ENCODE peak calls at places on chromosomes 4 and X, in ten cellular contexts. A, P, H, Q, M, T, V, K, E and L are unnamed samples. For H3K4me1 and H3K9me3, the result is how much of the 10 kb centered on the place peaks cover.

GRCh38 chr4:122700178-122700725 is 32.3 kb upstream of the BBS12 start:
- DNase-seq in H (peak), K (peak), M (peak), T (no peak), V (peak), E (no peak), P (peak), Q (no peak), A (no peak), L (no peak)

GRCh38 chr4:48254381-48255072 is 15.1 kb downstream of the TEC start:
- DNase-seq in V (no peak), P (no peak), A (no peak), Q (no peak), H (no peak), K (no peak), M (peak), T (no peak), E (no peak), L (no peak)

GRCh38 chrX:134371133-134371532 is 88.8 kb upstream of the HPRT1 start:
- DNase-seq in A (no peak), T (no peak), H (no peak), E (no peak), Q (no peak), K (no peak), V (no peak), M (peak), P (no peak), L (no peak)

GRCh38 chrX:152988536-152989291 is 5.2 kb downstream of the PNMA5 start:
- DNase-seq in T (no peak), V (no peak), E (peak), Q (no peak), H (no peak), P (no peak), A (no peak), M (no peak), K (no peak), L (no peak)

GRCh38 chrX:105314468-105314867 is 94.0 kb upstream of the TEX13A start:
- DNase-seq in T (no peak), H (peak), V (no peak), A (no peak), Q (no peak), K (no peak), P (no peak), M (no peak), E (no peak), L (no peak)

GRCh38 chrX:68827848-68828562 is 816 bp upstream of the EFNB1 start:
- DNase-seq in E (peak), A (peak), T (peak), H (peak), Q (peak), M (peak), P (peak), K (peak), V (peak), L (peak)

GRCh38 chr4:176539785-176540175 is 220.0 kb downstream of the SPCS3 start:
- DNase-seq in M (no peak), K (peak), P (no peak), E (no peak), Q (no peak), H (no peak), T (no peak), V (no peak), A (no peak), L (no peak)

GRCh38 chr4:15755321-15755750 is 22.8 kb upstream of the CD38 start:
- DNase-seq in A (peak), T (no peak), P (no peak), M (no peak), E (no peak), H (no peak), K (peak), V (no peak), Q (no peak), L (no peak)

GRCh38 chr4:51942108-51942832 is 77.9 kb downstream of the LRRC66 start:
- DNase-seq in K (no peak), P (no peak), E (no peak), T (no peak), V (no peak), Q (no peak), H (no peak), A (no peak), M (no peak), L (no peak)

GRCh38 chr4:7861440-7861881 is 78.2 kb downstream of the AFAP1 start:
- DNase-seq in K (peak), M (no peak), A (no peak), V (no peak), P (no peak), Q (peak), H (peak), E (no peak), T (no peak), L (no peak)

GRCh38 chrX:38103857-38104812 is 97.8 kb downstream of the SYTL5 start:
- DNase-seq in M (no peak), K (no peak), T (no peak), P (no peak), Q (no peak), E (no peak), H (no peak), A (no peak), V (no peak), L (no peak)

GRCh38 chr4:78768447-78769177 is 7.5 kb upstream of the BMP2K start:
- DNase-seq in H (peak), M (peak), A (no peak), E (no peak), T (no peak), K (peak), Q (no peak), V (no peak), P (peak), L (no peak)

GRCh38 chr4:37634180-37634579 is 52.0 kb downstream of the RELL1 start:
- DNase-seq in P (no peak), M (no peak), T (no peak), E (no peak), K (no peak), V (no peak), Q (no peak), H (no peak), A (no peak), L (no peak)

GRCh38 chr4:66662620-66663019 is 882.7 kb downstream of the CENPC start:
- DNase-seq in T (no peak), P (no peak), A (no peak), K (no peak), Q (no peak), V (no peak), H (no peak), E (no peak), M (no peak), L (no peak)

GRCh38 chr4:118865091-118865708 is 23.5 kb upstream of the SYNPO2 start:
- DNase-seq in Q (no peak), V (no peak), T (no peak), M (peak), K (peak), A (no peak), P (peak), E (peak), H (peak), L (no peak)

GRCh38 chr4:169620846-169621228 is 459 bp downstream of the CLCN3 start:
- DNase-seq in T (peak), A (no peak), P (peak), M (peak), V (no peak), E (peak), Q (no peak), H (peak), K (peak), L (no peak)

GRCh38 chr4:5084911-5085475 is 33.7 kb downstream of the STK32B start:
- DNase-seq in V (no peak), E (no peak), H (no peak), A (no peak), P (no peak), K (peak), T (no peak), Q (no peak), M (no peak), L (no peak)

GRCh38 chr4:87227704-87228560 is 7.5 kb upstream of the KLHL8 start:
- DNase-seq in M (no peak), V (no peak), K (no peak), E (no peak), H (no peak), P (no peak), Q (no peak), A (no peak), T (no peak), L (no peak)

GRCh38 chr4:142474398-142475087 is 371.6 kb downstream of the INPP4B start:
- DNase-seq in Q (no peak), K (no peak), H (peak), A (no peak), E (no peak), V (no peak), P (peak), T (peak), M (no peak), L (no peak)

DNA sequence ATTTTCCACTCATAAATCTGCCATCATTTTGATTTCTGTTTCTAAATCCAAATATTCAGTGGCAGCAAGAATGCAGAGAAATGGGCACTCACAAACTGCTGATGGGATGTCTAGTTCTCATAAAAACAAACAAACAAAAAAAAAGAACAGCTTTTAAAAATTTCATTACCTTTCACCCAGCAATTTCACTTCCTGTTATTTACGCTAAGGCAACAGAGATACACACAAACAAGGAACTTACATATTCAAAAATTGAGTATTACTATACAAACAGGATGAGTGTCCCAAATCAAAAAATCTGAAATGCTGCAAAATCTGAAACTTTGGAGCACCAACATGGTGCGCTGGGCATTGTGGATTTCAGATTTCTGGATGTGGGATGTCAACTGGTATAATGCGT is 36.4 kb downstream of the FAT1 start:
- DNase-seq in P (no peak), K (no peak), A (no peak), Q (no peak), T (no peak), H (no peak), M (no peak), E (no peak), V (no peak), L (no peak)
- H3K4me1 ChIP-seq in P (under half), K (under half), A (under half), Q (under half), T (under half), H (half or more), M (under half), E (under half), V (under half), L (under half)

DNA sequence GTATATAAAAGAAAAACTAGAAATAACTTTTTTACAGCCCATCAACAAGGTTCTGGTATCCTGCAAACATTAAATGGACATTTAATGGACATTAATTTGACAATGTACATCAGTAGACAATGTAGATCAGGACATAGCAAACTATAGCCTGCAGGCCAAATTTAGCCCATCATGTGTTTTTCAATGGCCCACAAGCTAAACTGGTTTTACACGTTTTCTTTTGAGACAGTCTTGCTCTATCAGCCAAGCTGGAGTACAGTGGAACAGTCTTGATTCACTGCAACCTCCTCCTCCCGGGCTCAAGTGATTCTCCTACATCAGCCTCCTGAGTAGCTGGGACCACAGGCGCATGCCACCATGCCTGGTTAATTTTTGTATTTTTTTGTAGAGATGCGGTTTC is 7.2 kb downstream of the ZNF630 start:
- DNase-seq in T (no peak), P (no peak), Q (no peak), E (no peak), V (no peak), A (no peak), K (no peak), H (no peak), M (no peak), L (no peak)
- H3K9me3 ChIP-seq in T (under half), P (under half), Q (under half), E (under half), V (under half), A (under half), K (half or more), H (under half), M (under half), L (under half)

GRCh38 chrX:40082447-40083119 is 15.2 kb downstream of the BCOR start:
- DNase-seq in M (no peak), P (no peak), V (peak), E (no peak), H (no peak), T (no peak), Q (no peak), A (no peak), K (no peak), L (peak)

GRCh38 chrX:40085086-40085551 is 12.6 kb downstream of the BCOR start:
- DNase-seq in H (no peak), Q (no peak), T (no peak), M (no peak), A (no peak), V (peak), E (no peak), P (no peak), K (peak), L (no peak)

GRCh38 chrX:40083120-40083978 is 14.4 kb downstream of the BCOR start:
- DNase-seq in Q (no peak), V (peak), K (no peak), H (no peak), P (peak), M (peak), A (no peak), T (no peak), E (no peak), L (peak)

GRCh38 chrX:40084471-40084870 is 13.3 kb downstream of the BCOR start:
- DNase-seq in H (no peak), V (no peak), M (no peak), E (no peak), Q (no peak), K (no peak), A (no peak), P (no peak), T (no peak), L (no peak)

DNA sequence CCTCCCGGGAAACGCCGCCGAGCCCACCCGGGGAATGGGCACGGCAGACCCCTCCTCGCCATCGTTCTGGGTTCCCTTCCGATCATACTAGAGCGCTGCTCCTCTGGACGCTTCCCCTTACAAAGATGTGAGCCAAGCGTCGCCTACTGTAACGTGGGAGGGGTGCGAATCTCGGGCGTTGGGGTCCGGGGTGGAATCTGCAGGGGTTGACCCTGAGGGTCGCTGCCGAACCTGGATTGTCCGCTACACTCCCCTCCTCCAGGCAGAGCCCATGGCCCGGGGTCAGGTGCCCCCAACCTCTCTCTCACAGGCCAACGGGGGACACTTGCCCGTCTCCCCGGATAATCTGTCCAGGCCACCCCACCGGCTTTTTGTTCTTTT is 13.8 kb downstream of the BCOR start:
- DNase-seq in M (no peak), E (no peak), A (no peak), K (no peak), H (no peak), P (no peak), V (no peak), T (no peak), Q (no peak), L (no peak)
- H3K4me1 ChIP-seq in M (half or more), E (under half), A (under half), K (under half), H (under half), P (under half), V (under half), T (under half), Q (under half), L (under half)

DNA sequence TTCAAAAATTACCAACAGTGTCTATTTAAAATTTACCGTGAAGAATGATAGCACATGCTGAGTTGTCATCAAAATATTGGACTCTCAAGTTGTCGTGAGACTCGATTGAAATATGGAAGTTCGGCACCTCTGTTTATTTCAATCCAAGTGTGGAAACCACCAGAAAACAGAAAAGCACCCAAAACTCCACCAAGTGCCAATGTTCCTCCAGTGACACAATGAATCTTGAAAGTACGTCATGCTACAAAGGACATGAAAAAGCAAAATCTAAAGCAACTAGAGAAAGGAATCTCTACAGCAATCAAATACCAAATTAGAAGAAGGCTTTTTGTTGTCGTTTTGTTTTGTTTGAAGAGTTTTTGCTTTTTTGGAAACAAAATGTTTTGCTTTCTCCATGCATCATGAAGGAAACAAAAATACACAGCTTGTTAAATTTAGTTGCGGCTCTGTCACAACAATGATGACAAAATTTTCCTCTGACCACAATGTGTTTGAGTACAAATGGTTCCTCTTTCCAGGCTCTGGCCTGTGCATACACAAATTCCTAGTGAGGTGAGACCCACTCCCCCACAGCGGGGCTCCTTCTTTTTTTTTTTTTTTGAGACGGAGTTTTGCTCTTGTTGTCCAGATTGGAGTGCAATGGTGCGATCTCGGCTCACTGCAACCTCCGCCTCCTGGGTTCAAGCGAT is 9.6 kb upstream of the IL13RA1 start:
- DNase-seq in M (no peak), E (no peak), K (no peak), Q (no peak), H (no peak), V (no peak), P (no peak), T (no peak), A (no peak), L (no peak)
- H3K9me3 ChIP-seq in M (under half), E (under half), K (under half), Q (under half), H (under half), V (under half), P (under half), T (under half), A (under half), L (under half)

GRCh38 chr4:2799444-2799911 is 6.6 kb downstream of the SH3BP2 start:
- DNase-seq in M (no peak), A (no peak), E (no peak), P (peak), H (no peak), K (no peak), T (no peak), V (peak), Q (no peak), L (peak)

GRCh38 chr4:2802618-2803531 is 10.0 kb downstream of the SH3BP2 start:
- DNase-seq in E (no peak), Q (no peak), V (no peak), M (no peak), H (no peak), T (no peak), P (peak), K (no peak), A (no peak), L (peak)

GRCh38 chr4:2798399-2799301 is 5.8 kb downstream of the SH3BP2 start:
- DNase-seq in E (peak), M (no peak), T (peak), Q (no peak), H (no peak), A (peak), K (peak), V (peak), P (peak), L (peak)

GRCh38 chr4:2799971-2800690 is 7.2 kb downstream of the SH3BP2 start:
- DNase-seq in K (no peak), H (no peak), M (no peak), E (no peak), A (no peak), T (no peak), V (peak), P (peak), Q (no peak), L (peak)

GRCh38 chr4:2800691-2801596 is 8.1 kb downstream of the SH3BP2 start:
- DNase-seq in K (peak), E (no peak), A (no peak), H (no peak), P (peak), M (peak), T (no peak), Q (no peak), V (peak), L (peak)
- H3K4me1 ChIP-seq in K (half or more), E (under half), A (under half), H (under half), P (half or more), M (under half), T (under half), Q (under half), V (under half), L (half or more)